ENCODE peak calls at places on chromosomes 16 and 17, in seven cellular contexts. Q, G, T, P, W, M and X are unnamed samples.

GRCh38 chr17:19647697-19648474 is 665 bp upstream of the ALDH3A2 start:
- DNase-seq in Q (peak), G (peak), T (peak), P (peak), W (peak), M (peak), X (peak)

GRCh38 chr17:73588291-73589095 is 55.8 kb downstream of the SDK2 start:
- DNase-seq in Q (no peak), G (no peak), T (no peak), P (no peak), W (no peak), M (no peak), X (no peak)

GRCh38 chr16:88356727-88357199 is 26.0 kb upstream of the ZNF469 start:
- DNase-seq in Q (no peak), G (no peak), T (no peak), P (no peak), W (no peak), M (peak), X (no peak)

GRCh38 chr16:67456383-67457140 is 24.4 kb downstream of the ATP6V0D1 start:
- DNase-seq in Q (no peak), G (peak), T (peak), P (peak), W (no peak), M (peak), X (peak)

GRCh38 chr17:46991618-46992017 is 12.6 kb upstream of the RPRML start:
- DNase-seq in Q (no peak), G (no peak), T (no peak), P (no peak), W (no peak), M (no peak), X (no peak)

GRCh38 chr17:35795007-35795870 is at the start of gene MMP28:
- DNase-seq in Q (peak), G (peak), T (peak), P (peak), W (no peak), M (no peak), X (peak)

GRCh38 chr17:43966276-43966675 is 12.5 kb upstream of the PYY start:
- DNase-seq in Q (no peak), G (no peak), T (no peak), P (no peak), W (no peak), M (no peak), X (no peak)

GRCh38 chr17:13484020-13484419 is 117.7 kb downstream of the HS3ST3A1 start:
- DNase-seq in Q (no peak), G (no peak), T (no peak), P (no peak), W (no peak), M (no peak), X (no peak)

GRCh38 chr16:72464052-72464451 is 292.1 kb upstream of the PMFBP1 start:
- DNase-seq in Q (no peak), G (no peak), T (no peak), P (no peak), W (no peak), M (no peak), X (no peak)

GRCh38 chr17:44209786-44210341 is 9.6 kb downstream of the UBTF start:
- DNase-seq in Q (peak), G (no peak), T (no peak), P (no peak), W (no peak), M (no peak), X (no peak)

GRCh38 chr16:20613471-20613887 is 37.3 kb upstream of the ACSM2B start:
- DNase-seq in Q (no peak), G (no peak), T (no peak), P (no peak), W (no peak), M (no peak), X (no peak)

GRCh38 chr16:51592535-51592934 is 441.5 kb upstream of the SALL1 start:
- DNase-seq in Q (no peak), G (no peak), T (no peak), P (no peak), W (no peak), M (no peak), X (no peak)

GRCh38 chr16:194516-194915 is 14.3 kb downstream of the HBQ1 start:
- DNase-seq in Q (no peak), G (no peak), T (no peak), P (no peak), W (no peak), M (no peak), X (no peak)

GRCh38 chr16:87076331-87076949 is 240.8 kb downstream of the C16orf95 start:
- DNase-seq in Q (no peak), G (no peak), T (no peak), P (no peak), W (no peak), M (peak), X (no peak)

GRCh38 chr16:61261315-61261714 is 774.9 kb downstream of the CDH8 start:
- DNase-seq in Q (no peak), G (no peak), T (no peak), P (no peak), W (no peak), M (no peak), X (no peak)

GRCh38 chr17:2214887-2215615 is 88.5 kb downstream of the SMG6 start:
- DNase-seq in Q (no peak), G (peak), T (no peak), P (no peak), W (no peak), M (peak), X (peak)

GRCh38 chr17:4788807-4789700 is at the start of gene GLTPD2:
- DNase-seq in Q (no peak), G (no peak), T (peak), P (no peak), W (no peak), M (no peak), X (no peak)

GRCh38 chr17:49994085-49995054 is 654 bp downstream of the DLX3 start:
- DNase-seq in Q (peak), G (no peak), T (no peak), P (no peak), W (no peak), M (no peak), X (no peak)

GRCh38 chr17:64423881-64424280 is 25.0 kb upstream of the MILR1 start:
- DNase-seq in Q (peak), G (no peak), T (no peak), P (no peak), W (no peak), M (peak), X (no peak)

GRCh38 chr17:43125967-43126910 is 1.1 kb upstream of the BRCA1 start:
- DNase-seq in Q (peak), G (no peak), T (no peak), P (no peak), W (no peak), M (peak), X (peak)

GRCh38 chr17:65888649-65889048 is 303.3 kb downstream of the CEP112 start:
- DNase-seq in Q (no peak), G (no peak), T (no peak), P (no peak), W (no peak), M (no peak), X (no peak)

GRCh38 chr17:43992641-43993040 is 11.8 kb upstream of the NAGS start:
- DNase-seq in Q (peak), G (no peak), T (no peak), P (no peak), W (no peak), M (no peak), X (no peak)

GRCh38 chr17:82400830-82401229 is 17.3 kb upstream of the HEXD start:
- DNase-seq in Q (peak), G (no peak), T (no peak), P (no peak), W (no peak), M (no peak), X (no peak)

GRCh38 chr17:80264048-80264792 is 3.6 kb downstream of the RNF213 start:
- DNase-seq in Q (peak), G (no peak), T (no peak), P (no peak), W (no peak), M (no peak), X (no peak)

GRCh38 chr17:8069587-8069860 is 18.0 kb downstream of the ALOX12B start:
- DNase-seq in Q (no peak), G (no peak), T (peak), P (no peak), W (no peak), M (no peak), X (no peak)

GRCh38 chr16:13426279-13426678 is 493.7 kb upstream of the ERCC4 start:
- DNase-seq in Q (peak), G (no peak), T (no peak), P (no peak), W (no peak), M (no peak), X (no peak)

GRCh38 chr17:51029568-51030463 is 90.9 kb downstream of the SPAG9 start:
- DNase-seq in Q (peak), G (no peak), T (no peak), P (no peak), W (no peak), M (no peak), X (peak)

GRCh38 chr17:3035256-3035967 is 28.0 kb downstream of the OR1D5 start:
- DNase-seq in Q (no peak), G (no peak), T (peak), P (no peak), W (no peak), M (no peak), X (no peak)

GRCh38 chr16:89402962-89403361 is 87.4 kb downstream of the ANKRD11 start:
- DNase-seq in Q (peak), G (no peak), T (no peak), P (no peak), W (no peak), M (no peak), X (no peak)
- TF ChIP-seq POLR2A in Q (no peak), G (no peak), T (no peak), P (no peak), W (no peak), M (no peak), X (no peak)

DNA sequence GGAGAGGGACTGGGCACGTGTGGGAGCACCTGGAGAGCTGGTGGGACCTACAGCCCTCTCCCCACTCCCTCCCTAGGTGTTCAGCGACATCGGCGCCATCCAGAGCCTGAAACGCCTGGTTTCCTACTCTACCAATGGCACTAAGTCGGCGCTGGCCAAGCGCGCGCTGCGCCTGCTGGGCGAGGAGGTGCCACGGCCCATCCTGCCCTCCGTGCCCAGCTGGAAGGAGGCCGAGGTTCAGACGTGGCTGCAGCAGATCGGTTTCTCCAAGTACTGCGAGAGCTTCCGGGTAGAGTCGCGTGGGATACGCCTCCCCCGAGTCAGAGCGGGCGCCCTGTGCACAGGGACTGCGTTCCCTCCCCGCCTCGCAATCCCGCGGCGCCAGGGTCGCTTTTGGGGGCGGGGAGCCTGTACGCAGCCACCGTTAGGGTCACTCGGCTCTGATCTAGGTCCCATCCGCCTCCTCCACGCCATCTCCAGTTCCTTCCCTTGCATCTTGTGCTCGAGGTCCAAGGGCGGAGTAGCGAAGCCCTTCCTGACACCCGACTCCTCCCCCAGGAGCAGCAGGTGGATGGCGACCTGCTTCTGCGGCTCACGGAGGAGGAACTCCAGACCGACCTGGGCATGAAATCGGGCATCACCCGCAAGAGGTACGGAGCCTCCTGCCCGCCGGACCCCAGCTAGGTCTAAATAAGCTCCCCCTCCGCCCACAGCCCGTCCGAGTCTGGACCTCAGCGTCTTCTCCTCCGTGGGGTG is 13.0 kb downstream of the SARM1 start:
- DNase-seq in Q (no peak), G (peak), T (peak), P (no peak), W (no peak), M (no peak), X (peak)
- TF ChIP-seq POLR2A in Q (no peak), G (no peak), T (peak), P (no peak), W (no peak), M (no peak), X (peak)

GRCh38 chr16:81485824-81486554 is 41.4 kb downstream of the CMIP start:
- DNase-seq in Q (peak), G (no peak), T (no peak), P (peak), W (peak), M (no peak), X (no peak)

GRCh38 chr16:81483970-81484595 is 39.5 kb downstream of the CMIP start:
- DNase-seq in Q (no peak), G (no peak), T (no peak), P (no peak), W (no peak), M (no peak), X (peak)

GRCh38 chr16:81486555-81487061 is 42.0 kb downstream of the CMIP start:
- DNase-seq in Q (no peak), G (peak), T (no peak), P (no peak), W (no peak), M (no peak), X (no peak)

GRCh38 chr16:81483064-81483969 is 38.7 kb downstream of the CMIP start:
- DNase-seq in Q (peak), G (no peak), T (no peak), P (no peak), W (no peak), M (no peak), X (peak)

DNA sequence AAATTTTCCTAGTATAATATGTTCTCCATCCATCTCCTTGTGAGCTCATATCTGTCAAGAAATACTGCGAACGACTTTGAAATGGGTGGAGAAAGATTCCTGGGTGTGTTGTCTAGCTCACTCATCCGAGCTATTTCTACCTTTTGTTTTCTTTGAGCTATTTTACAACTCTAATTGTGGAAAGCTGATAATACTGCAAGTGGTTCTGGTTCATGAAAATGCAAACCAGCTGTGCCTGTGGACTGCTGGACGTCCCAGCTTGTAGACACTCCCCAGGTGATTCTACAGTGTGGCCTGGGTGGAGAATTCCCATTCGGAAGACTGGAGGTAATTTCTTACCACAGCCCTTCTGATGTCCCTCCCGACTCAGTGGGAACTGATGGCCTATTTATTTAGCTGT is 40.6 kb downstream of the CMIP start:
- DNase-seq in Q (no peak), G (no peak), T (no peak), P (no peak), W (no peak), M (no peak), X (no peak)
- TF ChIP-seq POLR2A in Q (no peak), G (no peak), T (no peak), P (no peak), W (no peak), M (no peak), X (no peak)

GRCh38 chr17:28344011-28344410 is 8.4 kb downstream of the TNFAIP1 start:
- DNase-seq in Q (no peak), G (no peak), T (no peak), P (no peak), W (no peak), M (no peak), X (no peak)
- TF ChIP-seq POLR2A in Q (no peak), G (no peak), T (no peak), P (no peak), W (no peak), M (no peak), X (no peak)

GRCh38 chr17:33512113-33512512 is 219.0 kb upstream of the ASIC2 start:
- DNase-seq in Q (no peak), G (no peak), T (no peak), P (no peak), W (no peak), M (no peak), X (no peak)
- TF ChIP-seq POLR2A in Q (no peak), G (no peak), T (no peak), P (no peak), W (no peak), M (no peak), X (no peak)

DNA sequence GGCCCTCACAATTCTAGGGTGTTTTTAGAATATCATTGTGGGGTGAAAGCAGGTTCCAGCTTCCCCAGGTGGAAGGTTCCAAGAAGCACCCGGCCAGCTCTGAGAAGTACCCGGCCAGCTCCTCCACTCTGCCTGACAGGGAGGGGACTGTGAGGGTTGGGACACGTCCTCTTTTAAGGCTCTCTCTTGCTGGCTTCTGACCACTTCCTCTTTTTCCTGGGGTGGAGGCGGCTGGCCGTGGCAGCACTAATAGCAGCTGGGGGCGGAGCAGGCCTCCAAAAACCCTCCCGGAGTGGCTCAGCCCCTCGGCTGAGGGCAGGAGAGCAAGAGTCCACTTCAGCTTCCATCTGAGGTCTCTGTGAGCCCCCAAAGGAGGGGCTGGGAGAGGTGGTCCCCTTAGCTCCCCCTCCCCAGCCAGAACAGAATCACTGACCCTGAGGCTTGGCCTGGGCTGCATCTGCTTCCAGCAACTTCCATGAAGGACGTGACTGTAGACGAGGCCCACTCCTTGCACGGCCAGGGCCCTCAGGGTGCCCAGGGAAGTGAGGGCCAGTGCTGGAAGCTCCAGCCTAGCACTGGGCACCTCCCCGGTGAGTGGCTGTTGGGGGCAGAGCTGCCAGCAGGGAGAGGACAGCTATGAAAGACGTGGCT is 26.7 kb upstream of the PLCG2 start:
- DNase-seq in Q (peak), G (peak), T (no peak), P (no peak), W (no peak), M (peak), X (peak)
- TF ChIP-seq POLR2A in Q (no peak), G (no peak), T (no peak), P (no peak), W (no peak), M (no peak), X (peak)